ENCODE peak calls at places on chromosome 1, in four cellular contexts. One of them, this sample, is unnamed.

GRCh38 chr1:164922585-164922984 is 363.6 kb downstream of the PBX1 start:
- DNase-seq in GM20000: no peak
- DNase-seq in gastrocnemius medialis: no peak
- DNase-seq in A549: no peak
- DNase-seq in this sample: no peak

GRCh38 chr1:215710340-215710971 is 143.4 kb downstream of the KCTD3 start:
- DNase-seq in gastrocnemius medialis: no peak
- DNase-seq in A549: peak
- DNase-seq in GM20000: peak
- DNase-seq in this sample: no peak

GRCh38 chr1:48873944-48874343 is 97.3 kb upstream of the BEND5 start:
- DNase-seq in GM20000: no peak
- DNase-seq in A549: no peak
- DNase-seq in gastrocnemius medialis: no peak
- DNase-seq in this sample: no peak

GRCh38 chr1:154849645-154850131 is 20.4 kb downstream of the KCNN3 start:
- DNase-seq in A549: no peak
- DNase-seq in GM20000: no peak
- DNase-seq in gastrocnemius medialis: no peak
- DNase-seq in this sample: no peak

GRCh38 chr1:230308039-230308438 is 118.1 kb downstream of the PGBD5 start:
- DNase-seq in gastrocnemius medialis: peak
- DNase-seq in A549: peak
- DNase-seq in GM20000: no peak
- DNase-seq in this sample: peak

GRCh38 chr1:154964359-154964758 is 2.8 kb upstream of the PYGO2 start:
- DNase-seq in GM20000: no peak
- DNase-seq in A549: no peak
- DNase-seq in gastrocnemius medialis: no peak
- DNase-seq in this sample: no peak

GRCh38 chr1:31669786-31670582 is 25.3 kb upstream of the PEF1 start:
- DNase-seq in A549: peak
- DNase-seq in GM20000: no peak
- DNase-seq in gastrocnemius medialis: peak
- DNase-seq in this sample: peak

GRCh38 chr1:209354840-209355165 is 228.7 kb upstream of the CAMK1G start:
- DNase-seq in gastrocnemius medialis: no peak
- DNase-seq in GM20000: no peak
- DNase-seq in A549: no peak
- DNase-seq in this sample: no peak

GRCh38 chr1:36386262-36387140 is 777 bp upstream of the STK40 start:
- DNase-seq in gastrocnemius medialis: peak
- DNase-seq in GM20000: peak
- DNase-seq in A549: peak
- DNase-seq in this sample: peak

GRCh38 chr1:35691080-35691479 is 27.6 kb downstream of the C1orf216 start:
- DNase-seq in gastrocnemius medialis: no peak
- DNase-seq in A549: no peak
- DNase-seq in GM20000: no peak
- DNase-seq in this sample: no peak

GRCh38 chr1:117735045-117735992 is 129.5 kb downstream of the TENT5C start:
- DNase-seq in gastrocnemius medialis: no peak
- DNase-seq in A549: peak
- DNase-seq in GM20000: peak
- DNase-seq in this sample: no peak

GRCh38 chr1:106536741-106537140 is 519.7 kb upstream of the PRMT6 start:
- DNase-seq in A549: no peak
- DNase-seq in GM20000: no peak
- DNase-seq in gastrocnemius medialis: no peak
- DNase-seq in this sample: no peak

GRCh38 chr1:37722181-37723071 is 30.1 kb downstream of the CDCA8 start:
- DNase-seq in A549: no peak
- DNase-seq in GM20000: no peak
- DNase-seq in gastrocnemius medialis: no peak
- DNase-seq in this sample: no peak

GRCh38 chr1:192159769-192160168 is 1.5 kb downstream of the RGS18 start:
- DNase-seq in GM20000: no peak
- DNase-seq in gastrocnemius medialis: no peak
- DNase-seq in A549: no peak
- DNase-seq in this sample: no peak

GRCh38 chr1:93681549-93682412 is at the start of gene BCAR3:
- DNase-seq in GM20000: peak
- DNase-seq in gastrocnemius medialis: peak
- DNase-seq in A549: peak
- DNase-seq in this sample: peak

GRCh38 chr1:163240705-163241104 is 38.0 kb upstream of the RGS5 start:
- DNase-seq in A549: no peak
- DNase-seq in GM20000: no peak
- DNase-seq in gastrocnemius medialis: no peak
- DNase-seq in this sample: no peak

DNA sequence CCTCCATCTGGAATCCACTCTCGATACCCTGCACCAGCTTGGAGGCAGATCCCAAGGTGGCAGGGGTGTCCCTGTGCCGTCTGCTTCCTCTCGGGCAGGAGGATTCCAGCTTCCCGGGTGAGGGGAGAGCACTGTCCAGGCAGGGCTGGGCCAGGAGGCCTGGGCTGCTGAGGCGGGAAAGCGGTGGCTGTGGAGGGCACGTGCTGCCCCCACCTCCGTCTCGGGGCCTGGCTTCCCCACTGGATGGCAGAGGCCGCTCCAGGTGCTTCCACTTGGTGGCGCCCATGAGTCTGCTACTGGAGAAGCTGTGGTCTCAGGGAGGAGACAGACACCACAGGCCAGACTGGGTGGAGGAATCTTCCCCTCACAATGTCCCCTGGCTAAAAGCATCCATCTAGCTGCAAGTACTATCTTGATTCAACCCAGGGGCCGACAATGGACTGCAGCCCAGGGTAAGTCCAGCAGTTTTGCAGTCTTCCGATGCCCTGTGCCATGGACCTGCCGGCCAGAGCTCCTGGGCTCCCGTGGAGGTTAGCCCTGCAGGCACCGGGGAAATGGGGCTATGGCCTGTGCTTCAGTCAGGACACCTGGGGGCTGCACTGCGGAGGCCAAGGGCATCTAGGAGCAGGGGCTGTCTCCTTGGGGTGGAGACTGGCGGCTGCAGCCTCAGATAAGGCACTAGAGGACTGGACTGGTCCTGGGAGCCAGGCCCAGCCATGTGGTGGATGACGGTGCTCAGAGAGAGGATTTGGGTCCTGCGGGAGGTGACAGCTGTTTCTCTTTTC is 41.3 kb upstream of the EIF4G3 start:
- DNase-seq in GM20000: peak
- DNase-seq in A549: peak
- DNase-seq in gastrocnemius medialis: no peak
- DNase-seq in this sample: no peak
- TF ChIP-seq CTCF in GM20000: peak
- TF ChIP-seq CTCF in A549: peak
- TF ChIP-seq CTCF in gastrocnemius medialis: no peak
- TF ChIP-seq CTCF in this sample: peak

GRCh38 chr1:7042322-7043231 is 257.3 kb downstream of the CAMTA1 start:
- DNase-seq in GM20000: peak
- DNase-seq in A549: peak
- DNase-seq in gastrocnemius medialis: peak
- DNase-seq in this sample: no peak

GRCh38 chr1:7039590-7039989 is 254.3 kb downstream of the CAMTA1 start:
- DNase-seq in A549: no peak
- DNase-seq in GM20000: no peak
- DNase-seq in gastrocnemius medialis: no peak
- DNase-seq in this sample: no peak

GRCh38 chr1:7043729-7044470 is 258.6 kb downstream of the CAMTA1 start:
- DNase-seq in A549: no peak
- DNase-seq in GM20000: no peak
- DNase-seq in gastrocnemius medialis: no peak
- DNase-seq in this sample: no peak

GRCh38 chr1:7043232-7043549 is 257.9 kb downstream of the CAMTA1 start:
- DNase-seq in A549: no peak
- DNase-seq in GM20000: no peak
- DNase-seq in gastrocnemius medialis: no peak
- DNase-seq in this sample: no peak

DNA sequence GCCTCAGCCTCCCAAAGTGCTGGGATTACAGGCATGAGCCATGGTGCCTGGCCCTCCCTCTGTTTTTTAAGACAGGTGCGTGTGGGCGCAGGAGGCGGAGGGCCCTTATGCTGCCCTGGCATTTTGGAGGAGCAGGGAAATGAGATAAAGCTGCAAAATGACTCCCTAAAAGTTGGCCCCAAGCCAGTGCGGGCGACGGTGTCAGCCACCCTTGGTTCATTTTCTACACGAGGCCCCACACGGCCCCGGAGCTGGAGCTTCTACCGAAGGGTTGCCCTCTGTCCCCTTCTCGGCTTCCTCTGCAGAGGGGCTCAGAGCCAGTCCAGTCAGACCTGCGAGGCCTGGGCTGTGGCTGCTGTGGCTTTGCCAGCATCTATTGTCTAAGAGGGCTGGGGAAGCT is 255.7 kb downstream of the CAMTA1 start:
- DNase-seq in gastrocnemius medialis: no peak
- DNase-seq in A549: no peak
- DNase-seq in GM20000: no peak
- DNase-seq in this sample: no peak
- TF ChIP-seq CTCF in gastrocnemius medialis: no peak
- TF ChIP-seq CTCF in A549: no peak
- TF ChIP-seq CTCF in GM20000: no peak
- TF ChIP-seq CTCF in this sample: no peak

DNA sequence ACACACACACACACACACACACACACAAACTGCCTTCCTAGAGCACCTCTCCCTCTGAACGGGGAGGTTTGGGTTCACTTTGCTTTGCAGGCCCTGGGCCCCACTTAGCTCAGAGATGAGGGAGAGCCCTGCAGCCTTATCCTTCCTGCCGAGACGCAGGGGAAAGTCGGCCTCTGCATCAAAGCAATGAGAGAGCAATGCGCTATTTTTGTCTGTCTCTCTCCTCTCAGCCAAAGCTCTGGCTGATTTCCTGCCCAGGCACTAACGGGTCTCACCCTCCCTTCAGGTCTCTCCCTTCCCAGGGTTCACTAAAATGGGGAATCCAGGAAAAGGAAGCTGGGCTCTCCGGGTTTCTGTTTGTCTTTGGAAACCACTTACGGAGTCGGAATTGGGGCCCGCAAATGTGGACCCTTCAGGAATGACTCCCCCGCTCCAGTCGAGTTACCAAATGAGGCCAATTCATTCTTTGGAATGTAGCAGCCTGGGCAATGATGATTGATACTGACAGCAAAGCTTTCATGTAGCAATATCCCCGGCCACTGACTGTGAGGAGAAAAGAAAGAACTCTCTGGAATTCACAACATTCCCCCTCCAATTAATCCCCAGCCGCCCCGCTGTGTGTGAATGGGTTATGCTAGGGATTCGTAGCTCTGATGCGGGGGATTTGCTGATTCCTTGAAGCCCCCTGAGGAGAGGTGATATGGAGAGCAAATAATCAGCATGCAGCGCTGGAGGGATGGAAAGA is 61.5 kb upstream of the WLS start:
- DNase-seq in gastrocnemius medialis: no peak
- DNase-seq in GM20000: no peak
- DNase-seq in A549: no peak
- DNase-seq in this sample: no peak
- TF ChIP-seq CTCF in gastrocnemius medialis: no peak
- TF ChIP-seq CTCF in GM20000: no peak
- TF ChIP-seq CTCF in A549: no peak
- TF ChIP-seq CTCF in this sample: no peak

DNA sequence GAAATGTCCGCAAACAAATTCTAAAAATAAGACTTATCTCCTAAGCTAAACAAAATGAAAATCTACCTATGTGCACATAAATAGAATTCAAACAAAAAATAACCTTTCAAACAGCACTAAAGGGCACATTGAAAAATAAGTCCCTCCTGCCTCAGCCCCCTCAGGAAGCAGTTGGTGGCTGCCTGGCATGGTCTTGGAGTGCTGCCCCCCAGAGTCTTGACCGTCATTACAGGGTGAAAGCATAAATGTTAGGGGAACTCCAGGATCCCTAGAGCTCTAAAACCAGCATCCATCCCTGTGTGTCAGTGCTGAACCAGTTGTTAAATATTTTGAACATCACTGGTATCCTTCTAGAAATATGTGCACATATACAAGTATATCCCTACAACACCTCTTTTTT is 6.5 kb upstream of the NPL start:
- DNase-seq in A549: no peak
- DNase-seq in gastrocnemius medialis: no peak
- DNase-seq in GM20000: no peak
- DNase-seq in this sample: no peak
- TF ChIP-seq CTCF in A549: no peak
- TF ChIP-seq CTCF in gastrocnemius medialis: no peak
- TF ChIP-seq CTCF in GM20000: peak
- TF ChIP-seq CTCF in this sample: no peak

GRCh38 chr1:220217383-220217988 is 54.8 kb downstream of the RAB3GAP2 start:
- DNase-seq in GM20000: no peak
- DNase-seq in gastrocnemius medialis: no peak
- DNase-seq in A549: peak
- DNase-seq in this sample: no peak
- TF ChIP-seq CTCF in GM20000: peak
- TF ChIP-seq CTCF in gastrocnemius medialis: no peak
- TF ChIP-seq CTCF in A549: peak
- TF ChIP-seq CTCF in this sample: no peak

DNA sequence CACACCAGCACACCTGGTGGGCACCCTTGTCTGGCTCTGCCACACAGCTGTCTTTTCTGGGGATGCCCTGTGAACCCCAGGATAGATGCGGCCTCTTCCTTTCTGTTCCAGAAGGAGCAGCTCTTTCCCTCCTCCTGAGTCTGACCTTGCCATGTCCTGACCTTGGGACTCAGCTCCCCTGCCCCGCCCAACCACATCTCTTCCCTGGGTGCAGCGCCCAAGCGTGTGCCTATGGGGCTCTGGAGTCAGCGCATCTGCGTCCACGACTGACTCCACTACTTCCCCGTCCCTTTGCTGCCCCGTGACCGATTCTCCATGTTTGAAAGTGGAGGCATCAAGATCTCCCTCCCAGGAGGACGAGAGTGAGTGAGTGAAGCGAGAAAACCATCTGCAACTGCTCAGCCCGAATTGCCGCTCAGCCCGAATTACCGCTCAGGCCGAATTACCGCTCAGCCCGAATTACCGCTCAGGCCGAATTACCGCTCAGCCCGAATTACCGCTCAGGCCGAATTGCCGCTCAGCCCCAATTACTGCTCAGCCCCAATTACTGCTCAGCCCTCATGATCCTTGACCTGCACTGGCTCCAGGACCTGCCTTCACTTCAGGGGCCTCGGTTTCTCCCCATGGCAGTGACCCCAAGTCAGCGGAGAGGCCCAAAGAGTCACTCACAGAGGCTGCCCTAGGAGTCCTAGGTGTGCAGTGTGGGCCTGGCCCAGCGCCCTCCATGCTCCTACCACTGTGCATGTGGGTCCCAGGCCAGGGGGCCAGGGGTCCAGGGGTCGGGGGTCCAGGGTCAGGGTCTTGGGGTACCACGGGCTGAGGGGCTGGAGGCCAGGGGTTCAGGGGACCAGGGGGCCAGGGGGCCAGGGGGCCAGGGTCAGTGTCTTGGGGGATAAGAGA is 18.6 kb upstream of the TTC34 start:
- DNase-seq in A549: no peak
- DNase-seq in GM20000: no peak
- DNase-seq in gastrocnemius medialis: no peak
- DNase-seq in this sample: no peak
- TF ChIP-seq CTCF in A549: no peak
- TF ChIP-seq CTCF in GM20000: no peak
- TF ChIP-seq CTCF in gastrocnemius medialis: no peak
- TF ChIP-seq CTCF in this sample: no peak

This sample was measured in right atrium auricular region.